ENCODE peak calls at places on chromosomes 13 and 19, in seven cellular contexts. T is activated CD4-positive, alpha-beta T cell treated with anti-CD3 and anti-CD28 coated beads, Interleukin-2, amount 50 U/mL, for 48 hours; Z is GM13977; F is SW 1271; H is COR-L47; C is C1 segment of cervical spinal cord; E is A172. P is an unnamed sample.
A peak's percentile ranks its signal among the peaks of the same experiment; 100 is the strongest.

GRCh38 chr19:8004723-8005513 is 523 bp downstream of the ELAVL1 start:
- DNase-seq in E (peak; percentile 13), F (no peak), H (peak; percentile 3), Z (peak; percentile 48), C (no peak), T (peak; percentile 25), P (no peak)

GRCh38 chr19:41792513-41793413 is 3.6 kb upstream of the CEACAM3 start:
- DNase-seq in T (peak; percentile 54), E (peak; percentile 27), H (no peak), Z (peak; percentile 48), C (no peak), F (no peak), P (peak; percentile 40)

GRCh38 chr19:10918359-10918758 is 10.1 kb downstream of the YIPF2 start:
- DNase-seq in C (no peak), F (no peak), Z (no peak), H (no peak), T (no peak), E (no peak), P (no peak)

GRCh38 chr13:94020833-94021232 is 458.6 kb downstream of the DCT start:
- DNase-seq in C (no peak), H (no peak), T (no peak), Z (no peak), F (peak; percentile 24), E (peak; percentile 60), P (no peak)

GRCh38 chr13:101416181-101417042 is at the start of gene NALCN:
- DNase-seq in F (peak; percentile 78), C (peak; percentile 72), H (peak; percentile 17), T (no peak), E (peak; percentile 7), Z (peak; percentile 21), P (peak; percentile 7)

GRCh38 chr13:48575014-48575413 is 42.1 kb upstream of the RCBTB2 start:
- DNase-seq in H (no peak), T (no peak), F (no peak), Z (no peak), E (no peak), C (no peak), P (no peak)

GRCh38 chr19:35122687-35123551 is 7.3 kb downstream of the FXYD3 start:
- DNase-seq in H (no peak), Z (no peak), T (no peak), E (no peak), F (no peak), C (no peak), P (no peak)

GRCh38 chr19:31253816-31254551 is 95.3 kb downstream of the TSHZ3 start:
- DNase-seq in T (no peak), Z (no peak), F (no peak), H (no peak), E (peak; percentile 58), C (no peak), P (no peak)

GRCh38 chr13:40408602-40409001 is 257.8 kb downstream of the FOXO1 start:
- DNase-seq in Z (no peak), E (peak; percentile 80), T (no peak), C (no peak), F (no peak), H (no peak), P (no peak)

GRCh38 chr19:30158893-30159245 is 213.3 kb upstream of the ZNF536 start:
- DNase-seq in H (no peak), C (no peak), Z (no peak), E (no peak), F (no peak), T (no peak), P (no peak)

GRCh38 chr19:13887039-13887438 is 10.1 kb downstream of the NANOS3 start:
- DNase-seq in H (no peak), C (no peak), F (no peak), Z (no peak), T (no peak), E (no peak), P (no peak)

GRCh38 chr19:46196410-46197124 is 33.0 kb upstream of the IGFL1 start:
- DNase-seq in C (no peak), E (no peak), Z (no peak), H (no peak), F (no peak), T (no peak), P (no peak)

GRCh38 chr13:40440990-40441820 is 225.2 kb downstream of the FOXO1 start:
- DNase-seq in C (peak; percentile 72), H (no peak), Z (no peak), T (no peak), E (peak; percentile 35), F (no peak), P (no peak)

GRCh38 chr19:46902402-46902766 is 41.6 kb downstream of the ARHGAP35 start:
- DNase-seq in F (no peak), E (no peak), T (no peak), Z (no peak), C (no peak), H (no peak), P (no peak)

GRCh38 chr13:85508683-85509329 is 290.4 kb downstream of the SLITRK6 start:
- DNase-seq in T (no peak), F (no peak), Z (no peak), E (no peak), H (no peak), C (no peak), P (no peak)

GRCh38 chr19:42074513-42075363 is 1.2 kb upstream of the ZNF574 start:
- DNase-seq in T (no peak), Z (peak; percentile 61), F (no peak), H (no peak), E (no peak), C (no peak), P (no peak)

GRCh38 chr19:5324947-5325346 is 15.7 kb downstream of the PTPRS start:
- DNase-seq in C (no peak), T (no peak), E (no peak), F (no peak), Z (no peak), H (no peak), P (no peak)

GRCh38 chr19:36573948-36574726 is 1.0 kb upstream of the ZNF529 start:
- DNase-seq in H (no peak), E (no peak), Z (peak; percentile 45), F (peak; percentile 11), T (no peak), C (no peak), P (no peak)

GRCh38 chr13:51731759-51732158 is 72.2 kb downstream of the DHRS12 start:
- DNase-seq in C (no peak), Z (no peak), H (no peak), E (peak; percentile 20), T (no peak), F (peak; percentile 26), P (no peak)

GRCh38 chr13:112901951-112902651 is 66.9 kb upstream of the MCF2L start:
- DNase-seq in E (no peak), H (no peak), T (no peak), C (no peak), Z (no peak), F (no peak), P (no peak)

GRCh38 chr13:35524192-35524591 is 47.7 kb upstream of the MAB21L1 start:
- DNase-seq in C (no peak), E (no peak), H (no peak), Z (no peak), T (no peak), F (no peak), P (no peak)

GRCh38 chr19:18470153-18470552 is 32.2 kb upstream of the ISYNA1 start:
- DNase-seq in C (no peak), E (no peak), Z (peak; percentile 63), F (no peak), T (no peak), H (no peak), P (peak; percentile 82)

GRCh38 chr19:15280048-15280725 is 47.9 kb upstream of the EPHX3 start:
- DNase-seq in F (no peak), T (no peak), C (peak; percentile 23), Z (no peak), E (no peak), H (no peak), P (no peak)

GRCh38 chr13:49052801-49053200 is 77.1 kb downstream of the FNDC3A start:
- DNase-seq in E (peak; percentile 34), C (no peak), T (no peak), F (no peak), Z (no peak), H (no peak), P (no peak)

GRCh38 chr13:101917833-101918755 is 465.6 kb downstream of the ITGBL1 start:
- DNase-seq in E (no peak), Z (no peak), H (peak; percentile 86), F (peak; percentile 44), T (no peak), C (no peak), P (no peak)

GRCh38 chr13:45481688-45482087 is 16.9 kb downstream of the COG3 start:
- DNase-seq in C (no peak), T (no peak), H (no peak), E (no peak), Z (no peak), F (no peak), P (no peak)

GRCh38 chr13:112573710-112574109 is 14.2 kb downstream of the TUBGCP3 start:
- DNase-seq in C (no peak), E (no peak), T (no peak), H (no peak), Z (no peak), F (no peak), P (no peak)

GRCh38 chr13:111313911-111314425 is 6.5 kb upstream of the TEX29 start:
- DNase-seq in E (no peak), Z (no peak), C (no peak), T (no peak), F (no peak), H (no peak), P (no peak)

GRCh38 chr19:11197291-11198174 is at the start of gene KANK2:
- DNase-seq in H (peak; percentile 95), F (peak; percentile 70), T (peak; percentile 79), E (peak; percentile 60), Z (peak; percentile 99), C (peak; percentile 72), P (peak; percentile 99)

GRCh38 chr13:26601669-26602068 is 44.2 kb downstream of the WASF3 start:
- DNase-seq in H (peak; percentile 45), Z (peak; percentile 25), E (peak; percentile 57), F (peak; percentile 15), C (no peak), T (no peak), P (no peak)

GRCh38 chr19:6976197-6976596 is 45.0 kb downstream of the MBD3L2B start:
- DNase-seq in F (no peak), C (no peak), T (no peak), H (no peak), Z (no peak), E (no peak), P (no peak)

GRCh38 chr19:6092329-6093286 is 17.7 kb downstream of the RFX2 start:
- DNase-seq in Z (no peak), E (peak; percentile 90), H (peak; percentile 78), C (peak; percentile 69), T (no peak), F (no peak), P (no peak)